ENCODE peak calls at places on chromosomes 2 and 18, in ten cellular contexts. Z is bronchial epithelial cell; G is CD8-positive, alpha-beta T cell; L is psoas muscle; F is cardiac muscle cell; M is neural crest cell; J is fibroblast of pulmonary artery; C is AG04450; O is GM13976; E is Peyer's patch. T is an unnamed sample.

GRCh38 chr2:14301331-14301730 is 331.2 kb upstream of the LRATD1 start:
- DNase-seq in C (no peak), E (no peak), G (no peak), O (no peak), F (no peak), J (no peak), L (no peak), Z (no peak), M (no peak), T (no peak)

GRCh38 chr2:109032229-109032800 is 43.3 kb upstream of the EDAR start:
- DNase-seq in C (no peak), E (peak), Z (no peak), M (no peak), F (no peak), J (no peak), L (no peak), O (no peak), G (peak), T (no peak)

GRCh38 chr2:28160986-28161425 is 231.7 kb upstream of the FOSL2 start:
- DNase-seq in M (no peak), L (no peak), J (peak), G (no peak), C (no peak), F (no peak), Z (peak), E (no peak), O (no peak), T (no peak)

GRCh38 chr2:12797815-12798214 is 81.1 kb downstream of the TRIB2 start:
- DNase-seq in L (no peak), E (no peak), O (no peak), Z (peak), C (no peak), F (no peak), G (no peak), J (peak), M (no peak), T (no peak)

GRCh38 chr2:109645412-109646184 is 31.4 kb downstream of the SOWAHC start:
- DNase-seq in L (no peak), M (no peak), F (no peak), O (no peak), E (no peak), J (no peak), G (no peak), C (no peak), Z (no peak), T (no peak)

GRCh38 chr2:209648714-209649113 is 122.9 kb upstream of the UNC80 start:
- DNase-seq in E (no peak), G (no peak), L (no peak), Z (no peak), M (no peak), O (no peak), J (peak), F (no peak), C (no peak), T (no peak)

GRCh38 chr2:234463626-234464290 is 33.1 kb downstream of the ARL4C start:
- DNase-seq in G (peak), C (peak), E (peak), F (no peak), L (no peak), O (no peak), Z (peak), J (no peak), M (no peak), T (no peak)

GRCh38 chr18:9835112-9835755 is 50.5 kb upstream of the TXNDC2 start:
- DNase-seq in G (no peak), J (no peak), L (no peak), M (no peak), C (no peak), F (peak), E (no peak), Z (peak), O (no peak), T (no peak)

GRCh38 chr2:236626391-236627150 is 56.9 kb downstream of the ACKR3 start:
- DNase-seq in C (no peak), F (no peak), L (no peak), M (no peak), E (no peak), O (no peak), G (no peak), J (no peak), Z (no peak), T (no peak)

GRCh38 chr2:26144953-26145680 is 27.8 kb upstream of the GAREM2 start:
- DNase-seq in F (peak), Z (peak), M (peak), L (peak), J (peak), C (peak), O (peak), E (peak), G (peak), T (no peak)

GRCh38 chr2:102520801-102521200 is 47.8 kb downstream of the SLC9A4 start:
- DNase-seq in G (no peak), F (no peak), C (no peak), E (no peak), O (no peak), M (no peak), J (peak), Z (no peak), L (no peak), T (no peak)

GRCh38 chr2:217918220-217919024 is 84.4 kb downstream of the TNS1 start:
- DNase-seq in O (no peak), G (no peak), L (peak), Z (no peak), M (no peak), J (no peak), F (no peak), E (no peak), C (no peak), T (peak)
- TF ChIP-seq CTCF in O (no peak), G (no peak), L (peak), Z (peak), M (peak), J (peak), F (no peak), E (no peak), C (peak), T (no peak)

GRCh38 chr2:60883896-60884295 is 2.5 kb downstream of the REL start:
- DNase-seq in O (no peak), J (no peak), F (no peak), C (no peak), M (no peak), L (no peak), Z (no peak), E (no peak), G (no peak), T (no peak)

GRCh38 chr2:60882971-60883753 is 1.8 kb downstream of the REL start:
- DNase-seq in J (peak), M (no peak), L (no peak), F (peak), C (no peak), G (no peak), E (peak), O (peak), Z (peak), T (no peak)

GRCh38 chr2:60884795-60885194 is 3.4 kb downstream of the REL start:
- DNase-seq in C (no peak), Z (peak), G (no peak), M (no peak), J (peak), L (no peak), E (no peak), O (no peak), F (no peak), T (no peak)

GRCh38 chr2:60880633-60880987 is 764 bp upstream of the REL start:
- DNase-seq in O (no peak), L (no peak), Z (peak), G (no peak), M (no peak), J (no peak), C (no peak), E (no peak), F (no peak), T (no peak)

DNA sequence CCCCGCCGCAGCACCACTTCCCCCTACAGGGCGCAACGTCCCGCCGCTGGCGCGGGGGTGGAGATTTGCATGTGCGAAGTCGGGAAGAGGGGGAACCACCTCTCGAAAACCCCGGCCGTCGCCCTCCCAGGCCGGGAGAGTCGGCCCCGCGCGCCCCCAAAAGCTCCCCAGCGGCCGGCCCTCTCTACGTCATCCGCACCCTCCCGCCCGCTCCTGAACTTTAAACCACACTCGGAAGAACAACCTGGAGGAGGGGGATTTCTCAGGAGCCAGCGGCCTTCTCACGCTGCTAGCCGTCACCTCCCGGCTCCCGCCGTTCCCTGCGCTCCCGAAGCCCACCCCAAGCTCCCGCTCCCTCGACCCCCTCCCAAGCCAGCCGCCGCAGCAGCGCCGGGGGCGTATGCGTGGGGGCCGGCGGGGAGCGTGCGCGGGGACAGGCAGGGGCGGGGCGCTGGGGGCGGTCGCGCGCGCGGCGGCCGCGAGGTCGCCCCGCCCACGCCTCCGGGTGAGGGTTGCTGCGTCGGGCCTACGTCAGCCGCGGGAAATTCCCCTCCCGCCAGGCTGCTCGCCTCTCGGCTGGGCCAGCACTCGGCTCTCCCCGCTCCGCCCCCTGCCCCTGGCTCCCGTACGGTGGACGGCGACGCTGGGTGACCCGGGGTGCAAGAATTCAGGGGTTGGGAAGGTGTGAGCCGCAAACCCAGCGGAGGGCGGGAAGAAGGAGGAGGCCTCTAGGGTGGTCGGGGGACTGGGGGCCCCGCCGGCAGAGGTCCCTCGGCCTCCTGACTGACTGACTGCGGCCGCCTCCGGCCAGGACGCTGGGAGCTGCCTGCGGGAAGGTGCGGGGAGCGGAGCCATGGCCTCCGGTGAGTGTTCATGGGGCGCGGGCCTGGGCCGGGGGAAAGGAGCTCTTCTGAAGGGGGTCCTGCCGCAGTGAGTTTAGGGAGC is at the start of gene REL:
- DNase-seq in L (peak), M (peak), G (peak), C (peak), J (peak), E (peak), F (peak), O (peak), Z (peak), T (peak)
- TF ChIP-seq CTCF in L (peak), M (peak), G (no peak), C (peak), J (no peak), E (no peak), F (peak), O (peak), Z (peak), T (no peak)

GRCh38 chr18:24270937-24271380 is 126.7 kb downstream of the OSBPL1A start:
- DNase-seq in F (no peak), O (no peak), J (peak), Z (peak), M (no peak), G (no peak), E (no peak), C (no peak), L (no peak), T (no peak)
- TF ChIP-seq CTCF in F (no peak), O (no peak), J (no peak), Z (no peak), M (no peak), G (no peak), E (no peak), C (no peak), L (no peak), T (no peak)

GRCh38 chr2:127596311-127597045 is 49.5 kb upstream of the GPR17 start:
- DNase-seq in Z (no peak), G (no peak), M (no peak), E (peak), O (no peak), L (no peak), C (no peak), F (no peak), J (no peak), T (no peak)

GRCh38 chr2:127592761-127593227 is 53.2 kb upstream of the GPR17 start:
- DNase-seq in G (no peak), L (no peak), O (no peak), E (peak), Z (no peak), F (no peak), C (no peak), M (no peak), J (no peak), T (no peak)

GRCh38 chr2:127591221-127591923 is 54.6 kb upstream of the GPR17 start:
- DNase-seq in G (peak), F (peak), O (peak), L (peak), C (peak), J (peak), Z (peak), M (peak), E (peak), T (peak)

GRCh38 chr2:127593228-127594115 is 52.5 kb upstream of the GPR17 start:
- DNase-seq in F (no peak), O (no peak), M (no peak), C (no peak), J (no peak), Z (no peak), E (peak), G (no peak), L (no peak), T (no peak)

GRCh38 chr2:127594116-127594591 is 51.8 kb upstream of the GPR17 start:
- DNase-seq in F (no peak), L (no peak), C (no peak), Z (no peak), M (no peak), E (peak), G (no peak), J (no peak), O (no peak), T (no peak)
- TF ChIP-seq CTCF in F (no peak), L (no peak), C (no peak), Z (no peak), M (no peak), E (no peak), G (no peak), J (no peak), O (no peak), T (no peak)

DNA sequence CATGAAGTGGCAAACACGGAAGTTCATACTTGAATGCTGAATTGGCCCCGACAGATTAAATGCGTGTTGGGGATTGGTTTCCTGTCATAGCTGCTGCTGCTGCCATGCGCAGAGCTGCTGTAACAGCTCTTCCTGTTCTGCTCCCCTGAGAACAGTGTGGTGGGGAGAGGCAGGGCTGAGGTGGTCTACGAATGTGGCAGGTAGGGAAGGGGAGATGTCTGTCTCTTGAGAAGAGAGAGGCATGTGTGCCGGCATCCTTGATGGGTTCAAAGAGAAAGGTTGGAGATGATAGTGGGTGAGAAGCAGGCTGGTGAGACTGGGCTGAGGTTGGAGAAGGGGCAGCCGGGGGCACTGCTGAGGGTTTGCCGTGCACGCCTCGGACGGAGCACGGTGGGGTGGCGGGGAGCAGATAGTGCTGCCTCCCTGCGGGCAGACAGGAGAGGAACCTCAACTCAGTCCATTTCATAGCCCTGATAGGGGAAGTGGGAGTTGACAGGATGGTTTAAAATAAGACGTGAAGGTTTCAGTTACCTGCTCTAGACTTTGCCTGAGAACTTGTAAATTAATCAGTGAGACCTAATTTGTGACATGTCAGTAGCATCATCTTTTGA is 46.1 kb downstream of the TMEM185B start:
- DNase-seq in E (peak), C (no peak), Z (peak), O (peak), J (no peak), F (no peak), L (peak), G (peak), M (no peak), T (peak)
- TF ChIP-seq CTCF in E (peak), C (peak), Z (peak), O (peak), J (peak), F (peak), L (no peak), G (peak), M (no peak), T (peak)

DNA sequence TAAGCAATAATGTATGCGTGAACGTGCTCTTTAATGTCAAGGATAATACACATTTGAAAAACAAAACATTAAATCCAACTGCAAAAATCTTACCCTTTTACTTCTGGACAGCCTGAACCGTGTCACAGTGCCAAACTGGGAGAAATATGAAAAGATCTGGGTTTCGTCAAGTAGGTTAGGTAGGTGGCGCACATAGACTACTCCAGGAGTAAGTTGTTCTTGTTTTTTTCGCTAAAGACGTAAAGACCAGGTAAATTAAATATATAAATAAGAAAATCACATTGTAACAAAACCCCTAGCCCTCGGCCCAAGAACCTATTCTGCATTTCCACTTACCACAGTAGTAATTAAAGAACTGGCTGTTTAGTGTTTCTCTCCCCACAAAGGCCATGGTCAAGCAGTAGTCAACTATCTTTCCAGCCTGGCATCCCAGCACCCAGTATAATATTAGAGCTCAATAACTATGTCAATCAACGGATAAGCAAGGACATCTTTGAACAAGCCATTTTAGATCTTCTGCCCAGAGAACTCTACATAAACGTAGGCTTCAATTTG is 1.1 kb downstream of the NIFK start:
- DNase-seq in G (no peak), O (no peak), Z (peak), C (no peak), J (no peak), L (no peak), E (no peak), F (no peak), M (no peak), T (no peak)
- TF ChIP-seq CTCF in G (no peak), O (no peak), Z (peak), C (no peak), J (no peak), L (no peak), E (no peak), F (no peak), M (no peak), T (no peak)